ENCODE peak calls at places on chromosomes 2 and 18, in ten cellular contexts. V is heart left ventricle; M is RWPE1; L is glutamatergic neuron; A is HCT116; X is neural crest cell; R is lung; F is astrocyte of the cerebellum; Z is activated CD8-positive, alpha-beta T cell treated with anti-CD3 and anti-CD28 coated beads for 36 hours; I is astrocyte of the spinal cord. U is an unnamed sample.

GRCh38 chr2:229153307-229153706 is 117.8 kb downstream of the PID1 start:
- DNase-seq in V (no peak), M (no peak), L (no peak), A (no peak), X (no peak), R (no peak), F (peak; percentile 4), Z (no peak), I (peak; percentile 29), U (no peak)

GRCh38 chr2:38600242-38600891 is 2.4 kb downstream of the HNRNPLL start:
- DNase-seq in V (no peak), M (no peak), L (peak; percentile 36), A (no peak), X (no peak), R (no peak), F (no peak), Z (peak; percentile 35), I (no peak), U (no peak)

GRCh38 chr2:60549250-60550150 is 4.0 kb downstream of the BCL11A start:
- DNase-seq in V (peak; percentile 46), M (peak; percentile 20), L (peak; percentile 64), A (no peak), X (peak; percentile 37), R (no peak), F (no peak), Z (peak; percentile 22), I (peak; percentile 45), U (no peak)

GRCh38 chr2:187408926-187409325 is 39.1 kb downstream of the CALCRL start:
- DNase-seq in V (no peak), M (no peak), L (no peak), A (no peak), X (no peak), R (no peak), F (no peak), Z (no peak), I (no peak), U (no peak)

GRCh38 chr2:218981390-218982311 is 3.3 kb downstream of the FEV start:
- DNase-seq in V (peak; percentile 45), M (no peak), L (peak; percentile 59), A (no peak), X (no peak), R (no peak), F (no peak), Z (peak; percentile 61), I (no peak), U (no peak)

GRCh38 chr2:16244153-16244965 is 304.0 kb downstream of the MYCN start:
- DNase-seq in V (no peak), M (no peak), L (no peak), A (no peak), X (no peak), R (no peak), F (no peak), Z (no peak), I (no peak), U (no peak)

GRCh38 chr2:68344031-68344430 is 21.1 kb upstream of the PLEK start:
- DNase-seq in V (no peak), M (no peak), L (no peak), A (no peak), X (no peak), R (no peak), F (no peak), Z (no peak), I (no peak), U (no peak)

GRCh38 chr2:161796192-161796591 is 172.0 kb downstream of the SLC4A10 start:
- DNase-seq in V (peak; percentile 21), M (peak; percentile 3), L (no peak), A (no peak), X (no peak), R (peak; percentile 35), F (no peak), Z (no peak), I (no peak), U (no peak)

GRCh38 chr2:160812830-160813505 is 319.4 kb upstream of the RBMS1 start:
- DNase-seq in V (no peak), M (no peak), L (no peak), A (no peak), X (no peak), R (no peak), F (no peak), Z (no peak), I (no peak), U (no peak)

GRCh38 chr18:46856975-46857374 is 60.3 kb downstream of the PIAS2 start:
- DNase-seq in V (no peak), M (no peak), L (no peak), A (peak; percentile 6), X (no peak), R (no peak), F (no peak), Z (no peak), I (no peak), U (no peak)

GRCh38 chr2:109211324-109211723 is 82.3 kb downstream of the SH3RF3 start:
- DNase-seq in V (no peak), M (no peak), L (no peak), A (no peak), X (no peak), R (no peak), F (no peak), Z (no peak), I (no peak), U (no peak)

GRCh38 chr2:219560037-219560892 is 11.1 kb downstream of the OBSL1 start:
- DNase-seq in V (peak; percentile 17), M (peak; percentile 48), L (no peak), A (no peak), X (no peak), R (no peak), F (no peak), Z (no peak), I (no peak), U (no peak)

GRCh38 chr18:25674183-25674582 is 322.2 kb upstream of the ZNF521 start:
- DNase-seq in V (no peak), M (no peak), L (no peak), A (no peak), X (no peak), R (no peak), F (no peak), Z (no peak), I (no peak), U (no peak)

GRCh38 chr2:45055261-45055660 is 46.0 kb upstream of the SIX2 start:
- DNase-seq in V (no peak), M (no peak), L (no peak), A (no peak), X (no peak), R (no peak), F (no peak), Z (no peak), I (no peak), U (no peak)
- TF ChIP-seq CTCF in V (no peak), M (no peak), L (no peak), A (no peak), X (no peak), R (no peak), F (no peak), Z (no peak), I (no peak), U (no peak)

DNA sequence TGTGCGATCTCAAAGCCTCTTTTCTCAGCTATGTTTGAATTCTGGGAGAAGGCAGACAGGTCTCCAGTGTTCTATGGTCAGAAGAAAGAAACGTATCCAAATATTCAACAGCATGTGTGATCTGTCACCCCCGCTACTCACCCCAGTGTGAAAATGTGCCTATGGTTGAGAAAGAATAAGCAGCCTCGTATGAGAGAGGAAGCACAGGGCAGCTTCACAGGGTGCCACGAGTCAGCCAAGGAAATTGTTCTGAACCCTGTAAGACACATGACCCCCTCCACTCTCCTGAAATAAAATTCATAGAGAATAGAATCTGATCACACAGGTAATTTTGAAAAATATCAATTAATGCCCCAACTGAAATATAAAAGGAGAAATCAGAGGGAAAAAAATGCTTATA is 8.0 kb upstream of the SF3B1 start:
- DNase-seq in V (no peak), M (no peak), L (no peak), A (no peak), X (no peak), R (no peak), F (no peak), Z (no peak), I (no peak), U (no peak)
- TF ChIP-seq CTCF in V (no peak), M (no peak), L (no peak), A (no peak), X (no peak), R (no peak), F (no peak), Z (no peak), I (no peak), U (no peak)

GRCh38 chr18:45590060-45590537 is 25.2 kb upstream of the SLC14A2 start:
- DNase-seq in V (no peak), M (no peak), L (no peak), A (no peak), X (no peak), R (no peak), F (peak; percentile 42), Z (no peak), I (peak; percentile 77), U (no peak)
- TF ChIP-seq CTCF in V (no peak), M (no peak), L (no peak), A (no peak), X (no peak), R (no peak), F (no peak), Z (no peak), I (no peak), U (no peak)

GRCh38 chr18:3035635-3036034 is 22.7 kb upstream of the LPIN2 start:
- DNase-seq in V (no peak), M (no peak), L (no peak), A (no peak), X (no peak), R (no peak), F (no peak), Z (no peak), I (no peak), U (no peak)

GRCh38 chr18:3040881-3041280 is 27.9 kb upstream of the LPIN2 start:
- DNase-seq in V (no peak), M (no peak), L (no peak), A (no peak), X (no peak), R (no peak), F (no peak), Z (no peak), I (no peak), U (no peak)

GRCh38 chr18:3036108-3036507 is 23.2 kb upstream of the LPIN2 start:
- DNase-seq in V (no peak), M (no peak), L (no peak), A (no peak), X (no peak), R (no peak), F (no peak), Z (no peak), I (no peak), U (no peak)

GRCh38 chr18:3040183-3040582 is 27.2 kb upstream of the LPIN2 start:
- DNase-seq in V (no peak), M (no peak), L (no peak), A (no peak), X (no peak), R (no peak), F (no peak), Z (no peak), I (no peak), U (no peak)

DNA sequence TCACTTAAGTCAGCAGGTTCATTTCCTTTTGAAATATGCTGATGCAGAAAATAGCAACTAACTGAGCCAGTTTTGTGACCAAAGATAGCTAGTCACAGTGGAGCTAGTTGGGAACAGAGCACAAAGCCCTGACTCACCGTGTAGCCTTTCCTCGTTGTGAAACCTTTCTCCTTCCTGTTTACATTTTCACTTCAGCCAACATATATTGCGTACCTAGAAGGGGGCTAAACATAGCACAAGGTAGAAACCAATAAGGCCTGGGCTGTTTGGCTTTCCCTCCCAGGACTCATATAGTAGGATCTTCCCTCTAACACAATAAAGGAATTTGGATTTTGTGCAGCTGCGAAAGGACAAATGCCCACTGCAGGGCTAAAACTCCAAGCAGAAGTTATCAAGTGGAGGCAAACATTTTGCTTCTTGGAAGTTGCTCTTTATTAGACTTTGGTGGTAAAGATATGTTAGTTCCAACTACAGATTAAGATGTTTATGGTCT is 24.5 kb upstream of the LPIN2 start:
- DNase-seq in V (no peak), M (peak; percentile 77), L (no peak), A (peak; percentile 24), X (no peak), R (peak; percentile 50), F (no peak), Z (peak; percentile 46), I (peak; percentile 42), U (peak; percentile 57)
- TF ChIP-seq CTCF in V (no peak), M (no peak), L (no peak), A (no peak), X (no peak), R (no peak), F (no peak), Z (no peak), I (no peak), U (no peak)

U was measured in brain microvascular endothelial cell.